ENCODE peak calls at places on chromosomes 7 and 10, in seven cellular contexts. C is SK-N-SH, F is neural crest cell, Z is fibroblast of lung, G is tibial nerve, B is fibroblast of the aortic adventitia, L is cardiac muscle cell. T is an unnamed sample.

GRCh38 chr7:139370301-139370942 is 10.7 kb downstream of the LUC7L2 start:
- DNase-seq in B (no peak), G (no peak), C (no peak), F (no peak), Z (no peak), L (no peak), T (no peak)

GRCh38 chr10:33155720-33156638 is 178.5 kb downstream of the NRP1 start:
- DNase-seq in C (peak; percentile 41), G (no peak), Z (peak; percentile 74), L (peak; percentile 43), B (peak; percentile 85), F (no peak), T (no peak)

GRCh38 chr7:118754608-118755007 is 530.1 kb downstream of the ANKRD7 start:
- DNase-seq in C (no peak), G (no peak), B (no peak), Z (no peak), L (no peak), F (no peak), T (no peak)

GRCh38 chr7:130733866-130734524 is at the start of gene KLF14:
- DNase-seq in L (peak; percentile 47), B (no peak), C (peak; percentile 88), F (peak; percentile 16), Z (peak; percentile 23), G (peak; percentile 13), T (no peak)

GRCh38 chr10:129467346-129468119 is 492 bp downstream of the MGMT start:
- DNase-seq in Z (no peak), L (no peak), B (peak; percentile 34), F (no peak), C (no peak), G (no peak), T (no peak)

GRCh38 chr7:42702647-42703046 is 209.2 kb downstream of the C7orf25 start:
- DNase-seq in F (no peak), L (no peak), C (no peak), Z (no peak), B (no peak), G (no peak), T (no peak)

GRCh38 chr7:117086788-117087187 is 133.5 kb downstream of the ST7 start:
- DNase-seq in G (no peak), C (no peak), Z (peak; percentile 67), L (no peak), B (peak; percentile 55), F (no peak), T (no peak)

GRCh38 chr10:103917326-103918052 is 495 bp downstream of the STN1 start:
- DNase-seq in F (peak; percentile 10), Z (peak; percentile 51), B (no peak), C (no peak), L (peak; percentile 53), G (peak; percentile 24), T (no peak)

GRCh38 chr7:6654113-6654841 is 17.2 kb downstream of the ZNF316 start:
- DNase-seq in C (no peak), F (no peak), G (no peak), Z (no peak), L (no peak), B (no peak), T (peak; percentile 38)

GRCh38 chr10:76858721-76859120 is 778.9 kb downstream of the KCNMA1 start:
- DNase-seq in Z (no peak), B (no peak), L (no peak), F (no peak), C (no peak), G (no peak), T (no peak)

GRCh38 chr7:74092964-74093339 is 9.3 kb downstream of the LIMK1 start:
- DNase-seq in Z (peak; percentile 59), B (no peak), L (no peak), F (no peak), C (peak; percentile 87), G (peak; percentile 45), T (peak; percentile 65)

GRCh38 chr7:76262683-76263402 is 39.6 kb upstream of the HSPB1 start:
- DNase-seq in F (peak; percentile 62), C (peak; percentile 88), G (no peak), Z (peak; percentile 47), L (peak; percentile 80), B (peak; percentile 69), T (no peak)

GRCh38 chr10:96683710-96684109 is 36.6 kb downstream of the PIK3AP1 start:
- DNase-seq in L (no peak), B (no peak), F (no peak), C (peak; percentile 28), G (no peak), Z (no peak), T (no peak)

GRCh38 chr7:30093351-30094019 is 41.3 kb upstream of the MTURN start:
- DNase-seq in C (no peak), L (no peak), B (peak; percentile 76), F (no peak), G (peak; percentile 31), Z (peak; percentile 76), T (no peak)

GRCh38 chr7:92245487-92246362 is at the start of the genes ANKIB1 and KRIT1:
- DNase-seq in F (peak; percentile 83), C (peak; percentile 96), L (peak; percentile 92), G (peak; percentile 71), Z (peak; percentile 76), B (peak; percentile 73), T (peak; percentile 81)

GRCh38 chr10:124152139-124152780 is 58.9 kb upstream of the CHST15 start:
- DNase-seq in L (no peak), Z (peak; percentile 89), F (no peak), B (peak; percentile 90), C (no peak), G (no peak), T (peak; percentile 61)

GRCh38 chr10:124151466-124152095 is 58.2 kb upstream of the CHST15 start:
- DNase-seq in F (no peak), Z (no peak), G (no peak), L (no peak), C (no peak), B (no peak), T (no peak)

GRCh38 chr10:124150807-124151417 is 57.5 kb upstream of the CHST15 start:
- DNase-seq in F (no peak), L (no peak), B (no peak), G (no peak), C (no peak), Z (no peak), T (no peak)

GRCh38 chr10:124153601-124153930 is 60.2 kb upstream of the CHST15 start:
- DNase-seq in Z (no peak), G (no peak), C (no peak), B (no peak), L (no peak), F (no peak), T (no peak)

GRCh38 chr10:124152781-124153600 is 59.6 kb upstream of the CHST15 start:
- DNase-seq in Z (peak; percentile 96), C (peak; percentile 50), F (peak; percentile 10), B (peak; percentile 79), L (no peak), G (no peak), T (peak; percentile 83)
- TF ChIP-seq CTCF in Z (no peak), C (no peak), F (no peak), B (no peak), L (no peak), G (no peak), T (no peak)

DNA sequence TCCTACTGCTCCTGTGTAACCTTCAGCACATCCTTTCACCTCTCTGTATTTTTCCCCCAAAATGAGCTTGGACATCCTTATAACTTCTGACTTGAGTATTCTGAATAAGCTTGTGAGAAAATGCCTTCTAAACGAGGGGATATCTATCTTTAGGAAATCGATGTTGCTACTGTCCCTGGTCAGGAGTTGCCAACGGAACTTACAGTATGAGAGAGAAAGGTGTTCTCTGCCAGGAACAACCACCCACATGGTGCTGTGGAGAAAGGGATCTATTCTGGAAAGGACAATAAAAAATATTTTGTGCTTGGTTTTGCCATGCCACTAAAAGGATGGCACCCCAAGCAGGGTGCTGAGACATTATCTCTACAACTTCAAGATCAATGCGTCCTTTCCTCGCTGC is 186.6 kb upstream of the AOAH start:
- DNase-seq in L (no peak), B (no peak), G (no peak), F (no peak), C (no peak), Z (no peak), T (no peak)
- TF ChIP-seq CTCF in L (no peak), B (no peak), G (no peak), F (no peak), C (no peak), Z (no peak), T (no peak)

GRCh38 chr7:47893238-47893637 is 55.0 kb downstream of the PKD1L1 start:
- DNase-seq in B (no peak), C (peak; percentile 45), G (no peak), F (no peak), Z (no peak), L (peak; percentile 32), T (no peak)
- TF ChIP-seq CTCF in B (no peak), C (peak; percentile 55), G (no peak), F (peak; percentile 53), Z (no peak), L (peak; percentile 30), T (peak; percentile 21)

DNA sequence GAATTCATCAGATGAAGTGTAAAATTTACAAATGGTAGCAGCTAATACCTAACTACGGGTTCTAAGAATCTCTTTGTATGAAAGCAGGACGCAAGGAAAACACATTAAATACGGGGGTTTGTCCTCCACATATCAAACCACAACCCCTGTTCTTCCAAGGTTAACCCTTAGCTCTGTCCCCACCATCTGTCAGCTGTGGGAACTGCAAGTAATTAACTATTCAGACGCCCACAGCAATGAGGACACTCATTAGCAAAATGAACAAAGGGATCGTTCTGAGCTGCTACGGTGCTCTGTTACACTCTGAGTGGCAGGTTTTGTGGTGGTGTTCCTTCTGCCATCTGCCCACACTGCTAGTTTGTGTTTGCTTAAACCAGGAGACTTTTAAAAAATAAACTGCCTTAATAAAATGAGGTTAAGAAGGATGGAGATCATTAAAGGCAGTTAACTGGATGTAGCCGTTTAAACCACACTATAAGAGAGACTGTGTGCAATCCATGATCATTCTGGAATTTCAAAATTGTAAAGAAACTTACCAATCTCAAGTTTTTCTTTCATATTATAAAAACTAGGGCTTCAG is 51.4 kb downstream of the C10orf67 start:
- DNase-seq in C (peak; percentile 70), G (no peak), B (peak; percentile 30), Z (peak; percentile 16), F (peak; percentile 57), L (peak; percentile 63), T (no peak)
- TF ChIP-seq CTCF in C (peak; percentile 72), G (no peak), B (peak; percentile 62), Z (peak; percentile 37), F (peak; percentile 73), L (peak; percentile 74), T (peak; percentile 35)

T was measured in CD14-positive monocyte.